ENCODE peak calls at places on chromosomes 3 and 15, in ten cellular contexts. T is mesenchymal stem cell; G is fibroblast of gingiva; I is NCI-H774; D is stimulated activated CD8-positive, alpha-beta memory T cell treated with anti-CD3 and anti-CD28 coated beads, Interleukin-7, amount 100 ng/mL, for 1 hour; O is stimulated activated naive B cell treated with anti-CD40 and anti-IgM and Interleukin-4, amounts not matched to agents 10 μg/mL and 1 μg/mL and 100 μg/mL, for 72 hours; B is kidney epithelial cell; E is AG09309; S is endothelial cell; C is ACHN. J is an unnamed sample.

GRCh38 chr15:48795901-48796300 is 15.0 kb downstream of the CEP152 start:
- DNase-seq in C (no peak), S (no peak), I (no peak), D (no peak), E (no peak), B (no peak), O (no peak), T (no peak), G (no peak), J (no peak)

GRCh38 chr3:48432411-48433371 is 2.8 kb upstream of the PLXNB1 start:
- DNase-seq in E (no peak), B (no peak), D (no peak), G (no peak), C (peak), T (no peak), O (no peak), S (peak), I (no peak), J (no peak)

GRCh38 chr3:12893247-12893646 is 51.9 kb upstream of the RPL32 start:
- DNase-seq in D (no peak), O (no peak), C (no peak), T (no peak), S (no peak), I (no peak), E (no peak), G (no peak), B (no peak), J (no peak)

GRCh38 chr3:179264456-179264855 is 13.5 kb upstream of the KCNMB3 start:
- DNase-seq in B (no peak), G (no peak), I (no peak), D (no peak), E (no peak), C (no peak), O (no peak), S (no peak), T (no peak), J (no peak)

GRCh38 chr3:10368512-10368911 is 47.6 kb upstream of the SEC13 start:
- DNase-seq in C (no peak), T (no peak), S (no peak), G (no peak), O (no peak), D (no peak), I (no peak), B (no peak), E (no peak), J (no peak)

GRCh38 chr3:127671523-127672428 is 976 bp upstream of the ABTB1 start:
- DNase-seq in D (no peak), G (no peak), S (peak), E (no peak), C (no peak), B (no peak), I (no peak), O (peak), T (no peak), J (no peak)

GRCh38 chr15:33500432-33500831 is 189.7 kb downstream of the RYR3 start:
- DNase-seq in I (peak), B (no peak), D (no peak), E (no peak), O (no peak), C (no peak), T (no peak), S (no peak), G (no peak), J (no peak)

GRCh38 chr3:142647856-142648255 is 51.7 kb downstream of the PLS1 start:
- DNase-seq in C (peak), I (no peak), S (no peak), G (no peak), B (peak), D (no peak), T (no peak), E (no peak), O (no peak), J (no peak)

GRCh38 chr3:72411843-72412242 is 436.4 kb downstream of the SHQ1 start:
- DNase-seq in T (no peak), S (no peak), D (no peak), I (no peak), G (no peak), C (no peak), E (no peak), B (no peak), O (no peak), J (no peak)

GRCh38 chr3:103440539-103441113 is 1005.8 kb downstream of the ZPLD1 start:
- DNase-seq in I (no peak), O (no peak), T (peak), D (no peak), E (no peak), B (no peak), G (no peak), C (peak), S (no peak), J (no peak)

GRCh38 chr15:68849477-68849876 is 28.8 kb upstream of the ANP32A start:
- DNase-seq in O (no peak), S (no peak), D (no peak), T (no peak), G (no peak), I (no peak), B (no peak), C (no peak), E (no peak), J (no peak)

GRCh38 chr15:83248151-83248851 is 36.2 kb downstream of the BNC1 start:
- DNase-seq in E (peak), C (peak), D (no peak), T (peak), O (peak), I (peak), S (peak), B (peak), G (peak), J (peak)

GRCh38 chr15:91515188-91515754 is 338.2 kb upstream of the SLCO3A1 start:
- DNase-seq in I (no peak), O (no peak), D (no peak), C (peak), T (no peak), G (peak), B (peak), S (no peak), E (peak), J (peak)

GRCh38 chr3:186620213-186621092 is 7.6 kb downstream of the AHSG start:
- DNase-seq in C (no peak), E (no peak), I (no peak), O (no peak), G (no peak), D (no peak), B (no peak), T (no peak), S (no peak), J (no peak)

GRCh38 chr15:22904736-22905135 is 66.3 kb downstream of the NIPA2 start:
- DNase-seq in C (no peak), S (no peak), O (no peak), I (peak), D (no peak), B (no peak), G (no peak), E (no peak), T (no peak), J (no peak)

GRCh38 chr3:10286596-10287295 is 6.0 kb downstream of the GHRL start:
- DNase-seq in E (peak), G (peak), D (no peak), C (peak), T (peak), B (no peak), O (peak), I (no peak), S (no peak), J (peak)

GRCh38 chr15:28912422-28912821 is 26.6 kb downstream of the APBA2 start:
- DNase-seq in C (no peak), O (no peak), T (no peak), I (no peak), B (no peak), G (no peak), S (no peak), D (no peak), E (no peak), J (no peak)

GRCh38 chr3:106025151-106025722 is 156.4 kb upstream of the CBLB start:
- DNase-seq in T (peak), S (no peak), I (peak), O (no peak), D (no peak), C (no peak), E (no peak), B (no peak), G (no peak), J (no peak)

GRCh38 chr3:52317178-52317577 is 1.1 kb downstream of the DNAH1 start:
- DNase-seq in O (no peak), I (no peak), C (no peak), T (no peak), B (no peak), E (no peak), G (no peak), D (no peak), S (no peak), J (no peak)

GRCh38 chr3:184440161-184440560 is 60.3 kb downstream of the CHRD start:
- DNase-seq in O (no peak), I (no peak), T (no peak), B (no peak), S (no peak), E (no peak), D (no peak), G (no peak), C (no peak), J (no peak)

GRCh38 chr3:8579101-8579500 is 65.5 kb downstream of the SSUH2 start:
- DNase-seq in C (no peak), E (no peak), T (no peak), O (no peak), D (no peak), G (no peak), B (peak), S (no peak), I (no peak), J (no peak)

GRCh38 chr3:12891985-12892839 is 50.8 kb upstream of the RPL32 start:
- DNase-seq in I (peak), O (no peak), B (no peak), D (no peak), C (peak), S (peak), E (peak), G (peak), T (peak), J (peak)

GRCh38 chr15:64096486-64097431 is 977 bp downstream of the SNX1 start:
- DNase-seq in C (peak), D (no peak), E (no peak), T (peak), S (no peak), O (no peak), B (no peak), G (no peak), I (no peak), J (no peak)

GRCh38 chr15:59177445-59177728 is 29.3 kb upstream of the LDHAL6B start:
- DNase-seq in E (no peak), T (no peak), I (no peak), G (no peak), C (no peak), D (no peak), B (no peak), S (no peak), O (peak), J (no peak)

GRCh38 chr3:193775421-193776077 is 182.5 kb downstream of the OPA1 start:
- DNase-seq in D (no peak), E (no peak), C (no peak), I (no peak), O (no peak), B (no peak), T (no peak), G (no peak), S (no peak), J (no peak)

GRCh38 chr15:25899870-25900269 is 36.7 kb upstream of the ATP10A start:
- DNase-seq in B (no peak), T (no peak), E (no peak), C (no peak), S (no peak), D (no peak), O (no peak), G (no peak), I (no peak), J (no peak)

GRCh38 chr3:4351164-4351855 is 48.1 kb downstream of the SETMAR start:
- DNase-seq in D (no peak), O (no peak), S (no peak), G (no peak), C (no peak), T (peak), E (no peak), B (no peak), I (no peak), J (peak)

GRCh38 chr3:43776101-43776500 is 85.4 kb downstream of the ABHD5 start:
- DNase-seq in B (no peak), T (no peak), G (no peak), I (no peak), E (no peak), D (no peak), S (no peak), O (no peak), C (no peak), J (no peak)

GRCh38 chr3:184180165-184180564 is 5.5 kb downstream of the AP2M1 start:
- DNase-seq in C (no peak), I (no peak), B (no peak), T (peak), E (no peak), D (no peak), O (no peak), G (peak), S (no peak), J (no peak)